ENCODE peak calls at places on chromosomes 2 and 18, in nine cellular contexts. I, D, J, H, Q, X, U, K and P are unnamed samples. For H3K27me3, the result is how much of the 10 kb centered on the place peaks cover.

GRCh38 chr18:8701546-8702118 is 3.7 kb upstream of the MTCL1 start:
- DNase-seq in X (peak), I (no peak), J (no peak), H (no peak), K (no peak), U (peak), Q (no peak), D (no peak), P (peak)

GRCh38 chr18:41936471-41937134 is 18.4 kb upstream of the PIK3C3 start:
- DNase-seq in X (no peak), K (no peak), Q (no peak), U (no peak), I (no peak), J (peak), H (no peak), D (no peak), P (no peak)

GRCh38 chr2:71930073-71930681 is 217.5 kb downstream of the CYP26B1 start:
- DNase-seq in J (no peak), D (no peak), H (no peak), U (no peak), X (peak), I (no peak), K (peak), Q (no peak), P (no peak)

GRCh38 chr18:37328946-37329719 is 236.5 kb downstream of the CELF4 start:
- DNase-seq in H (no peak), I (no peak), U (no peak), Q (no peak), K (no peak), J (no peak), D (no peak), X (peak), P (no peak)

GRCh38 chr2:187544371-187545080 is 9.7 kb downstream of the TFPI start:
- DNase-seq in H (peak), I (no peak), Q (peak), J (no peak), U (peak), D (no peak), K (no peak), X (no peak), P (no peak)

GRCh38 chr2:236600892-236601291 is 31.3 kb downstream of the ACKR3 start:
- DNase-seq in H (no peak), K (no peak), X (no peak), U (no peak), J (no peak), I (no peak), Q (no peak), D (no peak), P (no peak)

GRCh38 chr2:8684421-8684884 is 2.6 kb downstream of the ID2 start:
- DNase-seq in U (peak), H (no peak), X (peak), K (no peak), I (no peak), D (peak), J (peak), Q (no peak), P (no peak)

GRCh38 chr18:79941473-79942119 is 9.9 kb downstream of the SLC66A2 start:
- DNase-seq in D (no peak), K (peak), I (no peak), U (no peak), H (peak), Q (no peak), J (no peak), X (no peak), P (no peak)

GRCh38 chr2:188628989-188629889 is 337.6 kb downstream of the GULP1 start:
- DNase-seq in D (no peak), K (no peak), J (peak), X (peak), I (no peak), Q (peak), U (peak), H (no peak), P (no peak)

GRCh38 chr2:185144159-185144919 is 546.0 kb downstream of the ZNF804A start:
- DNase-seq in D (no peak), X (no peak), I (no peak), H (no peak), Q (no peak), J (no peak), U (no peak), K (no peak), P (no peak)

GRCh38 chr2:31334311-31335026 is 80.1 kb downstream of the XDH start:
- DNase-seq in I (no peak), K (no peak), Q (peak), H (no peak), X (peak), U (peak), J (no peak), D (no peak), P (no peak)

GRCh38 chr2:61620244-61621159 is 82.3 kb upstream of the XPO1 start:
- DNase-seq in I (no peak), K (no peak), X (peak), U (peak), H (no peak), Q (peak), D (no peak), J (peak), P (no peak)

GRCh38 chr2:63054812-63055509 is 4.3 kb downstream of the OTX1 start:
- DNase-seq in U (no peak), D (no peak), K (peak), Q (no peak), J (peak), H (no peak), I (no peak), X (no peak), P (no peak)

GRCh38 chr18:59918320-59918755 is 18.5 kb downstream of the PMAIP1 start:
- DNase-seq in Q (peak), I (peak), K (peak), J (peak), H (peak), X (peak), D (no peak), U (peak), P (no peak)

GRCh38 chr18:79507546-79508480 is 112.1 kb downstream of the NFATC1 start:
- DNase-seq in J (no peak), K (no peak), I (peak), X (peak), U (peak), H (peak), Q (peak), D (no peak), P (peak)

GRCh38 chr2:208103616-208104015 is 20.7 kb downstream of the CRYGD start:
- DNase-seq in X (no peak), H (no peak), K (no peak), J (no peak), Q (no peak), D (no peak), U (no peak), I (no peak), P (no peak)

GRCh38 chr2:61816480-61817355 is 37.1 kb downstream of the FAM161A start:
- DNase-seq in Q (no peak), D (no peak), H (no peak), I (peak), X (peak), U (no peak), K (no peak), J (no peak), P (no peak)

GRCh38 chr2:5164806-5165525 is 527.2 kb upstream of the SOX11 start:
- DNase-seq in K (no peak), X (peak), H (no peak), I (no peak), D (no peak), Q (no peak), U (peak), J (peak), P (no peak)

GRCh38 chr2:9655441-9656269 is 24.9 kb upstream of the YWHAQ start:
- DNase-seq in Q (no peak), J (no peak), I (no peak), X (peak), K (no peak), H (no peak), U (peak), D (peak), P (no peak)

GRCh38 chr18:6382968-6383367 is 31.7 kb downstream of the L3MBTL4 start:
- DNase-seq in Q (no peak), I (no peak), H (no peak), J (peak), D (no peak), X (no peak), U (no peak), K (peak), P (no peak)

GRCh38 chr18:32582455-32582854 is 111.8 kb upstream of the GAREM1 start:
- DNase-seq in J (no peak), U (peak), K (no peak), Q (no peak), H (no peak), D (no peak), I (no peak), X (no peak), P (no peak)

GRCh38 chr18:32588191-32588590 is 117.5 kb upstream of the GAREM1 start:
- DNase-seq in U (no peak), H (no peak), X (no peak), Q (no peak), I (no peak), D (no peak), K (no peak), J (no peak), P (no peak)
- H3K27me3 ChIP-seq in U (under half), H (under half), X (under half), Q (under half), I (under half), D (under half), K (under half), J (under half), P (under half)

GRCh38 chr2:10722252-10722825 is 909 bp downstream of the ATP6V1C2 start:
- DNase-seq in K (no peak), Q (no peak), H (no peak), J (no peak), D (no peak), X (no peak), U (no peak), I (no peak), P (no peak)

GRCh38 chr2:10717630-10718029 is 3.8 kb upstream of the ATP6V1C2 start:
- DNase-seq in H (no peak), U (peak), D (no peak), K (no peak), I (no peak), Q (peak), J (no peak), X (peak), P (no peak)

GRCh38 chr2:10720983-10721343 is 467 bp upstream of the ATP6V1C2 start:
- DNase-seq in H (no peak), K (peak), J (no peak), Q (no peak), I (no peak), U (no peak), D (no peak), X (no peak), P (no peak)

GRCh38 chr2:10720306-10720705 is 1.1 kb upstream of the ATP6V1C2 start:
- DNase-seq in U (no peak), J (no peak), H (no peak), Q (no peak), I (no peak), D (no peak), K (no peak), X (no peak), P (no peak)

GRCh38 chr2:10721344-10722251 is at the start of gene ATP6V1C2:
- DNase-seq in U (no peak), K (peak), I (no peak), J (peak), Q (peak), D (no peak), X (peak), H (no peak), P (no peak)
- H3K27me3 ChIP-seq in U (under half), K (under half), I (half or more), J (under half), Q (under half), D (under half), X (half or more), H (under half), P (under half)

GRCh38 chr2:161416633-161417427 is 733 bp downstream of the TBR1 start:
- DNase-seq in I (no peak), X (peak), D (no peak), Q (no peak), J (peak), H (peak), U (no peak), K (peak), P (no peak)

GRCh38 chr2:161415467-161416293 is 417 bp upstream of the TBR1 start:
- DNase-seq in X (no peak), D (no peak), U (no peak), J (peak), Q (no peak), K (no peak), I (no peak), H (no peak), P (no peak)

GRCh38 chr2:161417428-161418274 is 1.6 kb downstream of the TBR1 start:
- DNase-seq in I (no peak), J (peak), K (peak), Q (no peak), X (no peak), U (no peak), H (no peak), D (no peak), P (no peak)

GRCh38 chr2:161415041-161415440 is 1.1 kb upstream of the TBR1 start:
- DNase-seq in D (no peak), Q (no peak), X (peak), J (peak), U (no peak), H (no peak), I (no peak), K (peak), P (no peak)

GRCh38 chr2:161416294-161416632 is at the start of gene TBR1:
- DNase-seq in J (no peak), D (no peak), I (no peak), K (no peak), U (no peak), X (peak), Q (no peak), H (no peak), P (no peak)
- H3K27me3 ChIP-seq in J (under half), D (under half), I (half or more), K (half or more), U (half or more), X (half or more), Q (under half), H (under half), P (under half)

DNA sequence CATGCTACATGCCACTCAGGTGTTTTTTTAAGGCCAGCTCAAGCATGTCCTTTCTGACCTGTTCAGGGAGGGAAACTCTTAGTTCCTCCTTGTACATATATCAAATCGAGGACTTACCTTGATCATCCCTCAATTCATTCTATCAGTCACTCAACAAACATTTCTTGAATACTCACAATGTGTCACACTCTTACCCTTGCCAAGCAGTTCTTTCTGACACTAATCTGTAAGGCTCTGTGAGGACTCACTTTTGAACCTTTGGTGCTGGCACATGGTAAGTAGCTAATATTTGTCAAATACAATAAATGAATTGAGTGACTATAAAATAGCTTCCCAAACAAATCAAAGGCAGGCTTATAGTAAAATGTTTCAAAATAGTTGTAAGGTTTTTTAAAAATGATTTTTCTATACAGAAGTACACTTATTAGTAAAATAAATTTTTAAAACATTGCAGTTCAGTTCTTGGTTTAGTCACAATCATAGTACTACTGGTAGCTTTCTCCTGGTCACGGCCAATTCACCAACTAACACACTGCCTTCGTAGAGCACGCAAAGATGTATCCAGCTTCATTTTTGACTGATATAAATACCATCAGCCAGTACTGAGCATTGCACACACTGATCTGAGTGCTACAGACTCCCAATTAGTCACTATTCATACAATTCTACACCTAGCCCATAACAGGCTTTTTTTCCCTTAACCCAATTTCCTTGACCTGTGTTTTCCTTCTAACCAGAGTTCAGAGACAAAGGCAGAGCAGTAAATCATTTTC is 50.9 kb downstream of the ZEB2 start:
- DNase-seq in H (no peak), U (no peak), D (no peak), I (no peak), K (no peak), J (no peak), X (no peak), Q (no peak), P (no peak)
- H3K27me3 ChIP-seq in H (under half), U (under half), D (under half), I (under half), K (under half), J (under half), X (under half), Q (under half), P (under half)

GRCh38 chr2:232522855-232523681 is 2.9 kb downstream of the PRSS56 start:
- DNase-seq in H (no peak), D (no peak), Q (no peak), K (no peak), X (no peak), J (no peak), U (no peak), I (no peak), P (no peak)

GRCh38 chr2:232523682-232524597 is 2.0 kb upstream of the CHRND start:
- DNase-seq in D (no peak), I (no peak), K (peak), X (peak), Q (peak), U (peak), J (peak), H (peak), P (peak)

GRCh38 chr2:232521524-232521923 is 1.3 kb downstream of the PRSS56 start:
- DNase-seq in J (no peak), D (no peak), X (no peak), U (no peak), Q (no peak), I (no peak), K (no peak), H (no peak), P (no peak)

GRCh38 chr2:232521098-232521497 is 910 bp downstream of the PRSS56 start:
- DNase-seq in U (no peak), J (no peak), D (no peak), K (no peak), X (no peak), Q (no peak), H (no peak), I (no peak), P (no peak)

DNA sequence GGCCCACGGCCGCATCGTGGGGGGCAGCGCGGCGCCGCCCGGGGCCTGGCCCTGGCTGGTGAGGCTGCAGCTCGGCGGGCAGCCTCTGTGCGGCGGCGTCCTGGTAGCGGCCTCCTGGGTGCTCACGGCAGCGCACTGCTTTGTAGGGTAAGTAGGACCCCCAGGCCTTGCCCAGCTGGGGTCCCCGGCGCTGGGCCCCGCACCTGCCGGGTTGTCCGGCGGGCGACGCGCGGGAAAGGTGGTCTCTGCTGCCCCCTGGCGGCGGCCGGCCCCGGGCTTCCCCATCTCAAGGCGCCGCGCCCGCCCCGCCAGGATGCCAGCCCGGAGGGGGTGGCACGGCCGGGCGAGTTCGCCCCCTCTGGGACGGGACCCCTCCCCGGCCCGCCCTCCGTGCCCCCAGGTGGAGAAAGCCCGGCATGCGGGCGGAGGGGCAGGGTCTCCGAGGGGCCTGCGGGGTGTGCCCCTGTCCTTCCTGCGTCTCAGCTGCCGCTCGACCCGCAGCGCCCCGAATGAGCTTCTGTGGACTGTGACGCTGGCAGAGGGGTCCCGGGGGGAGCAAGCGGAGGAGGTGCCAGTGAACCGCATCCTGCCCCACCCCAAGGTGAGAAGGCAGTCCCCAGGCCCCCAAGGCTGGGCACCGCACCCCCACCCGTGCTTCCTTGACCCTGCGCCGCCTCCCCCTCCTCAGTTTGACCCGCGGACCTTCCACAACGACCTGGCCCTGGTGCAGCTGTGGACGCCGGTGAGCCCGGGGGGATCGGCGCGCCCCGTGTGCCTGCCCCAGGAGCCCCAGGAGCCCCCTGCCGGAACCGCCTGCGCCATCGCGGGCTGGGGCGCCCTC is 2.0 kb downstream of the PRSS56 start:
- DNase-seq in U (no peak), I (peak), X (peak), D (peak), H (peak), K (peak), Q (peak), J (no peak), P (peak)
- H3K27me3 ChIP-seq in U (under half), I (half or more), X (half or more), D (under half), H (under half), K (under half), Q (half or more), J (under half), P (under half)

DNA sequence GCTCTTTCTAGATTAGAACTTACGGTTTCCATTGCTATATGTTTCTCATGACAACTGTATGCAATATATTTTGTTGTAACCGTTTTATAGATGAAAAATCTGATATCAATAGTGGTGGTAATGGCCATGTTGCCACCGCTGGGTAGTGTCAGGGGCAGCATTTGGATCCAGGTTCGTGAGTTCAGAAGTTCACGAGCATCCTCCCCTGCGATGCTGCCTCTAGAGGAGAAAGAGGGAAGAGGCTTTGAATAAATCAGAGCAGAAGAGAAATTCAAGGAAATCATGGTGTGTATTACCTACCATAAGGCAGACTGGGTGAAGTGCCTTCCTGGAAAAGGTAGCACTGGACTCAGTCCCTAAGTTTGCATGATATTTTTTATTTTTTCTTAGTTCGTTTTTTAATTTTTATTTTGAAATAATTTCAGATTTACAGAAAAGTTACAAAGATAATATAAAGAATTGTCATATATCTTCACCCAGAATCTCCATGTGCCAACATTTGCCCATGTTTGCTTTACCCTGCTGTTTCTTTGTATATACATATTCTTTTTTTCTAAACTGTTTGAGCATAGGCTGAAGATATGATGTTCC is 3.3 kb upstream of the ZBTB7C start:
- DNase-seq in U (no peak), K (peak), J (peak), D (no peak), Q (no peak), I (no peak), X (peak), H (no peak), P (no peak)
- H3K27me3 ChIP-seq in U (under half), K (under half), J (under half), D (under half), Q (under half), I (half or more), X (half or more), H (under half), P (under half)

GRCh38 chr2:192197387-192197786 is 2.7 kb upstream of the TMEFF2 start:
- DNase-seq in I (no peak), U (no peak), K (no peak), X (peak), D (no peak), Q (no peak), H (no peak), J (no peak), P (peak)
- H3K27me3 ChIP-seq in I (half or more), U (under half), K (under half), X (half or more), D (under half), Q (under half), H (under half), J (under half), P (under half)